ENCODE peak calls at places on chromosome 6, in eight cellular contexts. A is endothelial cell of umbilical vein, C is K562, B is SK-N-SH, V is PC-3, D is GM12878, Y is DND-41, T is fibroblast of lung. J is an unnamed sample. For H3K79me2, the result is how much of the 10 kb centered on the place peaks cover.

GRCh38 chr6:22709804-22710203 is 140.4 kb downstream of the HDGFL1 start:
- DNase-seq in C (no peak), Y (no peak), D (no peak), A (no peak), T (peak), B (no peak), V (no peak), J (no peak)

GRCh38 chr6:43188426-43188825 is 6.4 kb downstream of the CUL9 start:
- DNase-seq in A (no peak), Y (no peak), T (no peak), V (no peak), D (no peak), C (no peak), B (no peak), J (no peak)

GRCh38 chr6:4577406-4577805 is 198.8 kb upstream of the CDYL start:
- DNase-seq in Y (no peak), B (no peak), D (no peak), A (peak), V (peak), T (peak), C (no peak), J (no peak)

GRCh38 chr6:100883347-100883746 is 2.2 kb upstream of the ASCC3 start:
- DNase-seq in D (no peak), A (no peak), V (no peak), C (no peak), B (no peak), T (no peak), Y (no peak), J (no peak)

GRCh38 chr6:110547266-110547964 is 71.0 kb upstream of the SLC22A16 start:
- DNase-seq in C (no peak), Y (no peak), D (no peak), B (no peak), A (no peak), V (peak), T (peak), J (no peak)

GRCh38 chr6:156691018-156691417 is 86.2 kb upstream of the ARID1B start:
- DNase-seq in Y (no peak), T (no peak), D (peak), C (no peak), B (no peak), A (no peak), V (no peak), J (no peak)

GRCh38 chr6:1063671-1064355 is 248.1 kb upstream of the FOXQ1 start:
- DNase-seq in V (peak), B (no peak), T (no peak), C (no peak), D (no peak), Y (no peak), A (no peak), J (no peak)

GRCh38 chr6:12884983-12885382 is 168.4 kb downstream of the PHACTR1 start:
- DNase-seq in A (no peak), T (no peak), Y (no peak), V (no peak), D (no peak), B (peak), C (no peak), J (no peak)

GRCh38 chr6:13164316-13164715 is 164.0 kb downstream of the TBC1D7 start:
- DNase-seq in V (no peak), T (no peak), A (no peak), D (no peak), C (no peak), B (no peak), Y (no peak), J (no peak)

GRCh38 chr6:106631356-106631755 is 2.0 kb downstream of the QRSL1 start:
- DNase-seq in C (no peak), V (peak), Y (no peak), B (no peak), D (no peak), A (no peak), T (peak), J (no peak)

DNA sequence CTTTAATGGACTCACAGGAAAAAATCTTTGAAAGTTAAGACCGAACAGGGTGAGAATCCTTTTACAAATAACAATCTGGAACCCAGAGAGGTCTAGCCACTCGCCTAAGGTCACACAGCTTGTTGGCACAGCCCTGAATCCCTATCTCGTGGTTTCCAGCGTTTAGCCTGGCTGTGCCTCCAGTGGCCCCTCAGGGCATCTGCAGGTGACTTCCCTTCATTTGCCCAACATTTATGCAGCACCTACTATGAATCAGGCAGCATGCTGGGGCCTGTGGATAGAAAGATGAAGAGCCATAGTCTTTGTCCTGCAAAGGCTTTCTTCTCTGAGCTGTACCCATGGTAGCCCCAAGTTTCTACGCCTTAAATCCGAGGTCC is 2.6 kb upstream of the NR2E1 start:
- DNase-seq in V (peak), Y (no peak), C (no peak), B (no peak), D (no peak), T (no peak), A (no peak), J (peak)
- H3K79me2 ChIP-seq in V (under half), Y (under half), C (under half), B (under half), D (under half), T (under half), A (under half), J (under half)

GRCh38 chr6:29892696-29893095 is 49.6 kb upstream of the HLA-A start:
- DNase-seq in B (no peak), C (no peak), T (no peak), V (no peak), Y (no peak), A (no peak), D (no peak), J (no peak)
- TF ChIP-seq CTCF in B (no peak), C (no peak), T (no peak), V (no peak), Y (no peak), A (no peak), D (no peak), J (no peak)

DNA sequence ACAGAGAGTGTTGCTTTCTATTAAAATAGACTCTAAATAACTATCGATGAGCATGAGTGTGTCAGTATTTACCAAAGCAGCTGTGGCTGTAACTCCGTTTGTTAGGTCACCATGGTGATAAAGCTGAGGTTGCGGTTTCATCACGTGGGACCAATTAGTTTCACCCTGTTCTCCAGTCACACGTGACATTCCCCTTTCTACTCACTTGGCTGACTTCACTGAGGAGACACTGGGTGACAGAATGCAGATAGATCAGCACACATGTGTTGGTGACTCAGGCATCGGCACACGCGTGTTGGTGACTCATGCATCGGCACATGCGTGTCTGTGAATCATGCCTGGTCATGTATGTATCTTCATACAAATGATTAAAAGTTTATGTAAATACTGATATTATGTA is 285.4 kb downstream of the THBS2 start:
- DNase-seq in A (no peak), B (no peak), T (peak), Y (peak), C (no peak), D (no peak), V (peak), J (no peak)
- H3K9ac ChIP-seq in A (no peak), B (no peak), T (no peak), Y (no peak), C (no peak), D (no peak), V (no peak), J (no peak)

GRCh38 chr6:137874204-137875001 is 7.3 kb downstream of the TNFAIP3 start:
- DNase-seq in A (peak), C (no peak), T (no peak), V (no peak), D (no peak), Y (no peak), B (no peak), J (no peak)

GRCh38 chr6:137876547-137876946 is 9.5 kb downstream of the TNFAIP3 start:
- DNase-seq in D (no peak), T (no peak), B (no peak), C (no peak), Y (no peak), A (no peak), V (no peak), J (no peak)

GRCh38 chr6:137877113-137877512 is 10.1 kb downstream of the TNFAIP3 start:
- DNase-seq in B (no peak), D (no peak), V (no peak), A (no peak), Y (no peak), T (no peak), C (no peak), J (no peak)

GRCh38 chr6:137873273-137873762 is 6.3 kb downstream of the TNFAIP3 start:
- DNase-seq in B (no peak), V (peak), Y (no peak), C (no peak), D (peak), A (peak), T (peak), J (no peak)

GRCh38 chr6:137875606-137876005 is 8.5 kb downstream of the TNFAIP3 start:
- DNase-seq in A (no peak), B (no peak), C (no peak), D (no peak), Y (no peak), V (no peak), T (no peak), J (no peak)
- H3K79me2 ChIP-seq in A (under half), B (under half), C (under half), D (half or more), Y (half or more), V (under half), T (under half), J (under half)

GRCh38 chr6:168201383-168201782 is 118.2 kb downstream of the DACT2 start:
- DNase-seq in T (no peak), B (no peak), D (no peak), C (peak), Y (no peak), A (no peak), V (no peak), J (peak)
- TF ChIP-seq CTCF in T (no peak), B (no peak), D (no peak), C (peak), Y (no peak), A (no peak), V (peak), J (peak)

GRCh38 chr6:98834060-98835031 is at the start of gene POU3F2:
- DNase-seq in A (peak), B (peak), Y (peak), D (no peak), V (peak), T (peak), C (peak), J (peak)
- H3K9ac ChIP-seq in A (no peak), B (peak), Y (peak), D (no peak), V (no peak), T (no peak), C (peak), J (no peak)

GRCh38 chr6:34600101-34600500 is 44.0 kb upstream of the SPDEF start:
- DNase-seq in A (no peak), C (no peak), B (no peak), Y (no peak), T (no peak), D (no peak), V (no peak), J (no peak)
- H3K79me2 ChIP-seq in A (under half), C (half or more), B (half or more), Y (under half), T (under half), D (under half), V (half or more), J (under half)

GRCh38 chr6:33040157-33040556 is 30.8 kb upstream of the HLA-DOA start:
- DNase-seq in Y (no peak), A (no peak), B (no peak), T (no peak), V (no peak), D (peak), C (no peak), J (no peak)

GRCh38 chr6:33034554-33034953 is 25.2 kb upstream of the HLA-DOA start:
- DNase-seq in V (no peak), C (no peak), A (no peak), Y (no peak), D (no peak), B (no peak), T (no peak), J (no peak)

DNA sequence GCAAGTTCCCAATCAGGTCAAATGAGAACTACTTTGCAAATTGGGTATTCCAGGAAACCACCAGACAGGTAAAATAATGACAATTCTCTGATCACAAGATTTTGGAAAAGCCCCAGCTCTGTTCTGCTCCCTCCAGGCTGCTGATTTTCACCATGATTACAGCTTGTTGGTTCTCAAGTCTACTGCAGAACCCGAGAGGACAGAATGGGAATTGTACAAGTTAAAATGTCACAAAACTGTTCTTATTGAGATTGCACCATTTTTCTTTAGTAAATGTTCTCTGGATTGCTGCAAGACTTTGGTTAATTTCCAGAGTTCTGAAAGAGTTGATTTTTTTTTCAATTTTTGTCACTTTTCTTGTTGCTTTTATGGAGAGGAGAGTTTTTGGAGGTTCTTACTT is 27.1 kb upstream of the HLA-DOA start:
- DNase-seq in V (no peak), Y (no peak), C (no peak), A (no peak), B (no peak), D (no peak), T (no peak), J (no peak)
- TF ChIP-seq CTCF in V (no peak), Y (no peak), C (no peak), A (no peak), B (no peak), D (no peak), T (no peak), J (no peak)

DNA sequence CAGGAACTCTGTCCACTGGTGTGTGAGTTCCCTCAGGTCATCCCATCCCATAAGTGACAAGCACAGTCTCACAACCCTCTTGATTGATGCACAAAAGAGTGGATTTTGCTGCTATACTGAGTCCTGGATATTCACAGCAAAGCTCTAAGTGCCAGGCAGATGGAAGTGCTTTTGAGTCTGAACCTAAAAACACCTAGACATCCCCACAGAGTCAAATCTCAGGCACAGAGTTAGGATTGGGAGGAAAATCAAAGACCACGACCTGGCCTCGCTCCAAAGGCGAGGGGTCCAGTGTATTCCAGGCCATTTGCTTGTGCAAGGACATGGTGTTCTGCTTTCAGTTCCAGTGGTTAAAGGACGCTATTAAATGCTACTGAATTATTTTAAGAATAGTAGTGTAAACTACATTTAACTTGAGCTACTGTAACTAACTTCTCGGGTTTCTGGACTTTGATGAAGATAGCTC is 56.8 kb downstream of the RREB1 start:
- DNase-seq in D (no peak), T (no peak), C (no peak), A (no peak), V (no peak), B (no peak), Y (no peak), J (no peak)
- H3K9ac ChIP-seq in D (no peak), T (no peak), C (peak), A (no peak), V (no peak), B (no peak), Y (no peak), J (no peak)

GRCh38 chr6:124977067-124977908 is 15.1 kb downstream of the RNF217 start:
- DNase-seq in Y (no peak), C (no peak), D (no peak), A (no peak), B (no peak), V (peak), T (peak), J (no peak)

GRCh38 chr6:124979294-124979678 is 17.0 kb downstream of the RNF217 start:
- DNase-seq in B (no peak), D (no peak), C (no peak), Y (no peak), T (no peak), A (no peak), V (no peak), J (no peak)

GRCh38 chr6:124982669-124983068 is 20.4 kb downstream of the RNF217 start:
- DNase-seq in D (no peak), A (no peak), Y (no peak), V (peak), B (no peak), T (no peak), C (no peak), J (no peak)

GRCh38 chr6:124974770-124975377 is 12.6 kb downstream of the RNF217 start:
- DNase-seq in T (no peak), A (no peak), V (peak), C (no peak), Y (no peak), B (no peak), D (no peak), J (no peak)

GRCh38 chr6:124978451-124979293 is 16.4 kb downstream of the RNF217 start:
- DNase-seq in V (no peak), T (no peak), C (no peak), D (no peak), A (no peak), B (no peak), Y (no peak), J (no peak)
- H3K79me2 ChIP-seq in V (under half), T (under half), C (half or more), D (under half), A (half or more), B (under half), Y (under half), J (under half)

J was measured in H9.